ENCODE peak calls at places on chromosomes 5 and 9, in eight cellular contexts. C is HCT116, Q is nephron progenitor cell, I is esophagus muscularis mucosa, A is sigmoid colon, R is T-helper 9 cell, P is mesendoderm, B is thoracic aorta. T is an unnamed sample.

GRCh38 chr9:114616684-114617520 is 5.8 kb downstream of the TMEM268 start:
- DNase-seq in B (peak), I (no peak), Q (no peak), P (no peak), A (peak), R (no peak), C (no peak), T (no peak)

GRCh38 chr9:132545578-132545977 is 36.8 kb upstream of the BARHL1 start:
- DNase-seq in I (no peak), P (no peak), B (no peak), R (no peak), A (no peak), C (no peak), Q (no peak), T (no peak)

GRCh38 chr5:146302428-146302827 is 36.2 kb upstream of the POU4F3 start:
- DNase-seq in A (no peak), I (no peak), R (no peak), P (no peak), C (no peak), B (no peak), Q (no peak), T (no peak)

GRCh38 chr9:129761293-129761900 is 8.6 kb upstream of the PTGES start:
- DNase-seq in A (peak), P (no peak), R (no peak), B (no peak), Q (no peak), C (no peak), I (no peak), T (no peak)

GRCh38 chr5:139708877-139709586 is 60.9 kb downstream of the CXXC5 start:
- DNase-seq in P (peak), A (peak), I (no peak), Q (peak), R (no peak), B (no peak), C (no peak), T (no peak)

GRCh38 chr5:14342306-14342705 is 199.2 kb downstream of the TRIO start:
- DNase-seq in A (no peak), Q (no peak), C (no peak), R (no peak), I (no peak), P (no peak), B (no peak), T (no peak)

GRCh38 chr9:19199012-19199411 is 31.5 kb upstream of the DENND4C start:
- DNase-seq in C (no peak), B (no peak), I (no peak), P (peak), A (no peak), R (no peak), Q (no peak), T (no peak)

GRCh38 chr5:149747833-149748366 is 17.8 kb downstream of the PPARGC1B start:
- DNase-seq in A (peak), I (no peak), Q (no peak), C (no peak), R (no peak), P (no peak), B (no peak), T (no peak)

GRCh38 chr5:72722792-72723402 is 93.6 kb upstream of the TNPO1 start:
- DNase-seq in A (no peak), B (no peak), R (no peak), I (no peak), P (no peak), C (no peak), Q (no peak), T (no peak)

GRCh38 chr5:102946971-102947370 is 173.0 kb downstream of the GIN1 start:
- DNase-seq in B (no peak), R (no peak), P (no peak), A (no peak), C (no peak), Q (no peak), I (no peak), T (no peak)

GRCh38 chr9:126399251-126399650 is 72.6 kb downstream of the MVB12B start:
- DNase-seq in R (no peak), A (no peak), P (peak), B (no peak), I (no peak), Q (no peak), C (no peak), T (no peak)

GRCh38 chr5:161278739-161279660 is 267.5 kb downstream of the GABRB2 start:
- DNase-seq in B (no peak), R (no peak), C (no peak), P (no peak), A (no peak), I (no peak), Q (no peak), T (no peak)

GRCh38 chr9:134002796-134003195 is 10.7 kb upstream of the VAV2 start:
- DNase-seq in C (no peak), B (no peak), I (no peak), A (no peak), P (no peak), R (no peak), Q (no peak), T (no peak)

GRCh38 chr5:150780180-150780692 is 1.7 kb downstream of the SMIM3 start:
- DNase-seq in R (no peak), A (peak), Q (no peak), I (no peak), P (no peak), C (no peak), B (peak), T (no peak)

GRCh38 chr5:119078071-119078846 is 7.4 kb downstream of the DMXL1 start:
- DNase-seq in R (no peak), I (no peak), Q (no peak), P (no peak), A (no peak), C (no peak), B (no peak), T (no peak)

GRCh38 chr9:116935149-116935897 is 248.2 kb downstream of the TRIM32 start:
- DNase-seq in Q (no peak), R (no peak), A (no peak), C (no peak), B (no peak), P (no peak), I (no peak), T (no peak)

GRCh38 chr9:19171271-19171670 is 44.0 kb upstream of the PLIN2 start:
- DNase-seq in I (no peak), A (no peak), P (no peak), C (no peak), R (no peak), Q (no peak), B (no peak), T (no peak)

GRCh38 chr5:143741418-143741817 is 70.5 kb upstream of the HMHB1 start:
- DNase-seq in B (no peak), P (no peak), R (no peak), Q (no peak), I (no peak), A (no peak), C (no peak), T (no peak)

GRCh38 chr5:57566914-57567313 is 84.3 kb upstream of the ACTBL2 start:
- DNase-seq in R (no peak), C (no peak), B (no peak), Q (no peak), A (no peak), P (peak), I (no peak), T (no peak)

GRCh38 chr5:143200781-143201398 is 202.6 kb downstream of the NR3C1 start:
- DNase-seq in Q (no peak), R (no peak), B (no peak), C (no peak), A (no peak), I (no peak), P (no peak), T (no peak)

GRCh38 chr9:89839952-89840351 is 235.1 kb downstream of the GADD45G start:
- DNase-seq in I (peak), P (no peak), C (no peak), B (no peak), R (no peak), A (no peak), Q (no peak), T (no peak)

GRCh38 chr5:167814828-167815227 is 476.6 kb upstream of the WWC1 start:
- DNase-seq in R (no peak), C (no peak), A (no peak), P (peak), I (no peak), Q (no peak), B (no peak), T (no peak)

GRCh38 chr9:120438111-120438510 is 141.9 kb downstream of the CDK5RAP2 start:
- DNase-seq in Q (no peak), A (no peak), R (no peak), C (no peak), I (no peak), B (no peak), P (no peak), T (no peak)

GRCh38 chr5:41708604-41708940 is 161.7 kb downstream of the OXCT1 start:
- DNase-seq in P (peak), A (no peak), Q (no peak), C (no peak), R (no peak), I (no peak), B (no peak), T (no peak)

GRCh38 chr9:29332789-29333188 is 1759.5 kb upstream of the C9orf72 start:
- DNase-seq in P (no peak), R (no peak), B (no peak), A (no peak), I (no peak), C (peak), Q (no peak), T (peak)